ENCODE peak calls at places on chromosomes 11 and 22, in five cellular contexts. One of them, this sample, is unnamed.

GRCh38 chr11:75717608-75718403 is at the start of gene MOGAT2:
- DNase-seq in osteocyte: no peak
- DNase-seq in glutamatergic neuron: no peak
- DNase-seq in effector memory CD8-positive, alpha-beta T cell: no peak
- DNase-seq in hepatocyte: no peak
- DNase-seq in this sample: no peak

GRCh38 chr11:17019231-17019630 is 5.0 kb upstream of the PLEKHA7 start:
- DNase-seq in glutamatergic neuron: no peak
- DNase-seq in effector memory CD8-positive, alpha-beta T cell: no peak
- DNase-seq in hepatocyte: no peak
- DNase-seq in osteocyte: no peak
- DNase-seq in this sample: no peak

GRCh38 chr11:35246725-35247124 is 107.8 kb downstream of the CD44 start:
- DNase-seq in osteocyte: no peak
- DNase-seq in glutamatergic neuron: no peak
- DNase-seq in hepatocyte: peak
- DNase-seq in effector memory CD8-positive, alpha-beta T cell: no peak
- DNase-seq in this sample: no peak

GRCh38 chr22:46827781-46828180 is 65.3 kb downstream of the TBC1D22A start:
- DNase-seq in glutamatergic neuron: no peak
- DNase-seq in hepatocyte: no peak
- DNase-seq in osteocyte: no peak
- DNase-seq in effector memory CD8-positive, alpha-beta T cell: no peak
- DNase-seq in this sample: no peak

GRCh38 chr11:44506375-44507016 is 59.0 kb upstream of the CD82 start:
- DNase-seq in osteocyte: no peak
- DNase-seq in hepatocyte: peak
- DNase-seq in effector memory CD8-positive, alpha-beta T cell: no peak
- DNase-seq in glutamatergic neuron: no peak
- DNase-seq in this sample: no peak

GRCh38 chr11:130452941-130453340 is 4.5 kb downstream of the ADAMTS15 start:
- DNase-seq in hepatocyte: no peak
- DNase-seq in effector memory CD8-positive, alpha-beta T cell: no peak
- DNase-seq in glutamatergic neuron: no peak
- DNase-seq in osteocyte: no peak
- DNase-seq in this sample: no peak

GRCh38 chr22:47696776-47697175 is 934.3 kb downstream of the TBC1D22A start:
- DNase-seq in osteocyte: peak
- DNase-seq in hepatocyte: no peak
- DNase-seq in effector memory CD8-positive, alpha-beta T cell: no peak
- DNase-seq in glutamatergic neuron: no peak
- DNase-seq in this sample: no peak

GRCh38 chr11:69568809-69569097 is 72.2 kb upstream of the CCND1 start:
- DNase-seq in effector memory CD8-positive, alpha-beta T cell: no peak
- DNase-seq in osteocyte: no peak
- DNase-seq in hepatocyte: no peak
- DNase-seq in glutamatergic neuron: no peak
- DNase-seq in this sample: no peak

GRCh38 chr22:17086301-17086700 is 1.5 kb downstream of the IL17RA start:
- DNase-seq in osteocyte: no peak
- DNase-seq in hepatocyte: no peak
- DNase-seq in glutamatergic neuron: no peak
- DNase-seq in effector memory CD8-positive, alpha-beta T cell: no peak
- DNase-seq in this sample: no peak

GRCh38 chr11:18720811-18721575 is 5.0 kb downstream of the IGSF22 start:
- DNase-seq in osteocyte: peak
- DNase-seq in hepatocyte: peak
- DNase-seq in effector memory CD8-positive, alpha-beta T cell: peak
- DNase-seq in glutamatergic neuron: peak
- DNase-seq in this sample: peak

GRCh38 chr11:117910525-117910924 is 18.7 kb downstream of the TMPRSS13 start:
- DNase-seq in effector memory CD8-positive, alpha-beta T cell: no peak
- DNase-seq in glutamatergic neuron: no peak
- DNase-seq in osteocyte: no peak
- DNase-seq in hepatocyte: no peak
- DNase-seq in this sample: no peak

GRCh38 chr11:83816572-83817187 is 530.5 kb upstream of the CCDC90B start:
- DNase-seq in effector memory CD8-positive, alpha-beta T cell: no peak
- DNase-seq in osteocyte: no peak
- DNase-seq in hepatocyte: peak
- DNase-seq in glutamatergic neuron: no peak
- DNase-seq in this sample: peak

GRCh38 chr11:123535401-123535800 is 105.3 kb downstream of the GRAMD1B start:
- DNase-seq in effector memory CD8-positive, alpha-beta T cell: no peak
- DNase-seq in osteocyte: no peak
- DNase-seq in hepatocyte: no peak
- DNase-seq in glutamatergic neuron: no peak
- DNase-seq in this sample: no peak

GRCh38 chr22:40857309-40857851 is 432 bp downstream of the XPNPEP3 start:
- DNase-seq in osteocyte: peak
- DNase-seq in hepatocyte: no peak
- DNase-seq in glutamatergic neuron: no peak
- DNase-seq in effector memory CD8-positive, alpha-beta T cell: no peak
- DNase-seq in this sample: peak

GRCh38 chr11:106988151-106988806 is 30.0 kb downstream of the GUCY1A2 start:
- DNase-seq in osteocyte: no peak
- DNase-seq in effector memory CD8-positive, alpha-beta T cell: no peak
- DNase-seq in glutamatergic neuron: no peak
- DNase-seq in hepatocyte: peak
- DNase-seq in this sample: peak

GRCh38 chr22:46373166-46373565 is 37.7 kb downstream of the TRMU start:
- DNase-seq in hepatocyte: no peak
- DNase-seq in osteocyte: no peak
- DNase-seq in glutamatergic neuron: no peak
- DNase-seq in effector memory CD8-positive, alpha-beta T cell: peak
- DNase-seq in this sample: no peak

GRCh38 chr22:38954414-38955043 is 2.9 kb upstream of the APOBEC3A start:
- DNase-seq in glutamatergic neuron: no peak
- DNase-seq in hepatocyte: no peak
- DNase-seq in osteocyte: no peak
- DNase-seq in effector memory CD8-positive, alpha-beta T cell: no peak
- DNase-seq in this sample: no peak

GRCh38 chr11:86064236-86064803 is 4.6 kb downstream of the PICALM start:
- DNase-seq in glutamatergic neuron: no peak
- DNase-seq in effector memory CD8-positive, alpha-beta T cell: no peak
- DNase-seq in hepatocyte: no peak
- DNase-seq in osteocyte: no peak
- DNase-seq in this sample: peak

GRCh38 chr22:28810839-28811491 is 10.6 kb upstream of the XBP1 start:
- DNase-seq in effector memory CD8-positive, alpha-beta T cell: peak
- DNase-seq in hepatocyte: no peak
- DNase-seq in osteocyte: no peak
- DNase-seq in glutamatergic neuron: no peak
- DNase-seq in this sample: no peak

GRCh38 chr11:102172127-102172848 is 62.0 kb downstream of the YAP1 start:
- DNase-seq in hepatocyte: no peak
- DNase-seq in effector memory CD8-positive, alpha-beta T cell: no peak
- DNase-seq in osteocyte: no peak
- DNase-seq in glutamatergic neuron: no peak
- DNase-seq in this sample: peak

GRCh38 chr11:7667460-7667859 is 5.8 kb downstream of the CYB5R2 start:
- DNase-seq in glutamatergic neuron: no peak
- DNase-seq in hepatocyte: no peak
- DNase-seq in effector memory CD8-positive, alpha-beta T cell: no peak
- DNase-seq in osteocyte: peak
- DNase-seq in this sample: peak

GRCh38 chr11:91435694-91436375 is 788.8 kb upstream of the FAT3 start:
- DNase-seq in osteocyte: no peak
- DNase-seq in glutamatergic neuron: peak
- DNase-seq in effector memory CD8-positive, alpha-beta T cell: no peak
- DNase-seq in hepatocyte: peak
- DNase-seq in this sample: no peak

GRCh38 chr11:21511835-21512440 is 680.9 kb upstream of the ANO5 start:
- DNase-seq in hepatocyte: peak
- DNase-seq in osteocyte: no peak
- DNase-seq in glutamatergic neuron: peak
- DNase-seq in effector memory CD8-positive, alpha-beta T cell: no peak
- DNase-seq in this sample: peak

GRCh38 chr11:30459821-30460220 is 126.3 kb downstream of the MPPED2 start:
- DNase-seq in osteocyte: no peak
- DNase-seq in glutamatergic neuron: no peak
- DNase-seq in effector memory CD8-positive, alpha-beta T cell: no peak
- DNase-seq in hepatocyte: no peak
- DNase-seq in this sample: no peak

GRCh38 chr22:28674121-28674563 is 5.5 kb downstream of the TTC28 start:
- DNase-seq in hepatocyte: no peak
- DNase-seq in glutamatergic neuron: no peak
- DNase-seq in effector memory CD8-positive, alpha-beta T cell: peak
- DNase-seq in osteocyte: no peak
- DNase-seq in this sample: peak